ENCODE peak calls at places on chromosomes 1 and 21, in eight cellular contexts. B, L, X, F, C, K, G and Y are unnamed samples.

GRCh38 chr1:6445062-6445763 is 20.6 kb downstream of the ESPN start:
- DNase-seq in C (peak; percentile 21), B (peak; percentile 53), G (no peak), L (no peak), X (peak; percentile 72), F (no peak), K (no peak), Y (peak; percentile 62)

GRCh38 chr1:169550294-169550693 is 36.0 kb downstream of the F5 start:
- DNase-seq in F (peak; percentile 53), L (peak; percentile 34), K (no peak), B (no peak), C (peak; percentile 48), G (peak; percentile 40), X (peak; percentile 51), Y (peak; percentile 13)

GRCh38 chr21:43772368-43772870 is 3.7 kb downstream of the CSTB start:
- DNase-seq in G (no peak), F (no peak), K (no peak), X (no peak), C (no peak), L (no peak), B (no peak), Y (no peak)

GRCh38 chr1:167360120-167360519 is 139.4 kb downstream of the POU2F1 start:
- DNase-seq in K (no peak), L (no peak), C (no peak), F (no peak), B (no peak), G (no peak), X (no peak), Y (no peak)

GRCh38 chr1:113901171-113901570 is 3.4 kb downstream of the AP4B1 start:
- DNase-seq in B (no peak), X (no peak), K (no peak), F (no peak), C (no peak), L (no peak), G (no peak), Y (no peak)

GRCh38 chr1:53562256-53562982 is 103.2 kb downstream of the DMRTB1 start:
- DNase-seq in L (no peak), G (no peak), X (no peak), C (no peak), B (no peak), K (no peak), F (no peak), Y (no peak)

GRCh38 chr21:34771512-34772028 is 102.8 kb downstream of the CLIC6 start:
- DNase-seq in L (no peak), C (no peak), B (no peak), K (no peak), G (no peak), F (peak; percentile 81), X (no peak), Y (peak; percentile 12)

GRCh38 chr21:26136686-26137085 is 33.9 kb downstream of the APP start:
- DNase-seq in C (no peak), B (no peak), X (no peak), G (peak; percentile 34), K (no peak), F (no peak), L (no peak), Y (no peak)

GRCh38 chr1:77975907-77976306 is 3.0 kb downstream of the FUBP1 start:
- DNase-seq in L (no peak), X (no peak), F (no peak), K (no peak), C (no peak), G (no peak), B (no peak), Y (no peak)

GRCh38 chr1:1212780-1213152 is 1.2 kb downstream of the TNFRSF4 start:
- DNase-seq in G (peak; percentile 70), F (no peak), B (no peak), C (no peak), L (no peak), K (peak; percentile 57), X (no peak), Y (no peak)

GRCh38 chr1:153535664-153536585 is at the start of gene S100A6:
- DNase-seq in K (peak; percentile 92), X (no peak), C (no peak), B (peak; percentile 70), G (peak; percentile 55), L (peak; percentile 42), F (peak; percentile 75), Y (peak; percentile 96)

GRCh38 chr1:53393325-53393792 is 65.5 kb upstream of the LRP8 start:
- DNase-seq in G (peak; percentile 86), K (peak; percentile 78), X (peak; percentile 87), C (peak; percentile 69), L (peak; percentile 24), F (peak; percentile 82), B (peak; percentile 92), Y (peak; percentile 87)

GRCh38 chr1:29398431-29398830 is 162.1 kb downstream of the PTPRU start:
- DNase-seq in B (no peak), C (no peak), X (no peak), L (no peak), F (peak; percentile 52), K (no peak), G (no peak), Y (peak; percentile 39)

GRCh38 chr21:35231115-35231514 is 182.0 kb upstream of the RUNX1 start:
- DNase-seq in K (no peak), C (peak; percentile 69), L (no peak), X (no peak), B (no peak), F (peak; percentile 26), G (no peak), Y (no peak)

GRCh38 chr1:78145105-78145580 is 99.4 kb downstream of the GIPC2 start:
- DNase-seq in K (peak; percentile 36), F (peak; percentile 62), G (peak; percentile 42), C (peak; percentile 48), X (peak; percentile 79), L (peak; percentile 62), B (peak; percentile 58), Y (peak; percentile 67)

GRCh38 chr1:19089524-19089923 is 120.5 kb downstream of the UBR4 start:
- DNase-seq in X (no peak), G (no peak), B (no peak), L (no peak), C (no peak), K (no peak), F (no peak), Y (no peak)

GRCh38 chr1:192311281-192311680 is 5.5 kb upstream of the RGS21 start:
- DNase-seq in G (no peak), C (peak; percentile 2), L (peak; percentile 54), F (peak; percentile 17), X (no peak), K (no peak), B (no peak), Y (peak; percentile 25)

GRCh38 chr1:97137862-97138514 is 416.4 kb downstream of the PTBP2 start:
- DNase-seq in X (peak; percentile 43), C (peak; percentile 55), F (peak; percentile 22), K (no peak), G (peak; percentile 32), L (peak; percentile 42), B (no peak), Y (peak; percentile 36)

GRCh38 chr1:219500327-219500897 is 112.5 kb downstream of the ZC3H11B start:
- DNase-seq in L (no peak), F (no peak), K (no peak), B (no peak), C (no peak), X (no peak), G (no peak), Y (no peak)

GRCh38 chr1:232450626-232451025 is 179.3 kb downstream of the SIPA1L2 start:
- DNase-seq in X (no peak), L (no peak), B (no peak), K (no peak), C (no peak), F (no peak), G (no peak), Y (no peak)

DNA sequence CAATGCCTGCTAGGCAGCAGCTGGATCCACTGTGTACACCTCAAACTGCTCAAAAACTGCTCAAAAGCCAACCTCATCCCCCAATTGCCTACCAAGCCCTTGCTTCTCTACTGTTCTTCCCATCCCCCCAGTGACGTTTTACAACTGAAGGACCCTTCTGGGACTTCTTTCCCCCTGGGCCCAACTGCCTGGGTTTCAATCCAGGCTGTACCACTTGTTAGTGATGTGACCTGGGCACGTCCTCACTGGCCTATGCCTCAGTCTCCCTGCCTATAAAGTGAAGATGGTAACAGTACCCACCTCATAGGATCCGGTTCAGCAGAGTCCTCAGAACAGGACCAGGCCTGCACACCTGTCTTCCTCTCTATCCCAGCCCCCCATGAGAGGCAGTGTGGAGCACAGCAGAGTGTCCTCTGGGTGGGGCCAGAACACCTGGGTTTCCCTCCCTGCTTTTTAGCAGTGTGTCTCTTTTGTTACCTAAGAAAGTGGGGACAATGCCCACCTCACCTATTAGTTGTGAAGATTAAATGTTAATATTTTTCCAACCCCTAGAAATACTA is 1.9 kb upstream of the TEKT2 start:
- DNase-seq in L (no peak), B (no peak), X (no peak), K (no peak), C (peak; percentile 28), F (no peak), G (no peak), Y (no peak)
- TF ChIP-seq CTCF in L (no peak), B (no peak), X (no peak), K (no peak), C (peak; percentile 36), F (no peak), G (no peak), Y (no peak)

GRCh38 chr1:39469150-39469549 is 22.3 kb upstream of the BMP8A start:
- DNase-seq in L (no peak), X (no peak), F (no peak), G (no peak), B (no peak), C (no peak), K (no peak), Y (no peak)
- TF ChIP-seq CTCF in L (no peak), X (no peak), F (no peak), G (no peak), B (peak; percentile 5), C (no peak), K (no peak), Y (no peak)

GRCh38 chr1:171787686-171788480 is 6.4 kb downstream of the METTL13 start:
- DNase-seq in F (no peak), C (no peak), K (no peak), B (no peak), X (no peak), G (no peak), L (no peak), Y (no peak)

GRCh38 chr1:171785766-171786165 is 4.3 kb downstream of the METTL13 start:
- DNase-seq in B (no peak), G (no peak), C (no peak), X (no peak), L (no peak), K (no peak), F (no peak), Y (no peak)

GRCh38 chr1:171784779-171785178 is 3.3 kb downstream of the METTL13 start:
- DNase-seq in F (no peak), B (no peak), G (peak; percentile 36), C (no peak), L (no peak), K (no peak), X (no peak), Y (no peak)

GRCh38 chr1:171788696-171789095 is 7.2 kb downstream of the METTL13 start:
- DNase-seq in G (no peak), F (peak; percentile 15), L (peak; percentile 60), X (no peak), B (no peak), C (no peak), K (no peak), Y (peak; percentile 9)

GRCh38 chr1:171786534-171786933 is 5.1 kb downstream of the METTL13 start:
- DNase-seq in K (no peak), C (no peak), F (no peak), G (no peak), B (no peak), X (no peak), L (no peak), Y (no peak)
- TF ChIP-seq CTCF in K (no peak), C (no peak), F (no peak), G (no peak), B (no peak), X (no peak), L (no peak), Y (no peak)

GRCh38 chr1:156122519-156123355 is 8.2 kb downstream of the LMNA start:
- DNase-seq in X (peak; percentile 29), G (no peak), C (no peak), L (peak; percentile 92), K (peak; percentile 86), F (no peak), B (peak; percentile 68), Y (peak; percentile 77)
- TF ChIP-seq CTCF in X (no peak), G (peak; percentile 39), C (no peak), L (no peak), K (no peak), F (no peak), B (no peak), Y (no peak)